ENCODE peak calls at places on chromosomes 13 and 19, in seven cellular contexts. L is adrenal gland; E is tibial artery; J is tibial nerve; P is CD8-positive, alpha-beta T cell; C is stomach; U is fibroblast of lung. D is an unnamed sample.
A peak's percentile ranks its signal among the peaks of the same experiment; 100 is the strongest.

GRCh38 chr19:17560205-17560595 is 4.8 kb downstream of the COLGALT1 start:
- DNase-seq in L (no peak), E (no peak), J (no peak), P (no peak), C (no peak), U (peak; percentile 93), D (peak; percentile 99)

GRCh38 chr19:7506385-7507328 is 9.2 kb upstream of the ZNF358 start:
- DNase-seq in L (peak; percentile 98), E (peak; percentile 87), J (peak; percentile 38), P (peak; percentile 26), C (peak; percentile 86), U (peak; percentile 88), D (peak; percentile 89)

GRCh38 chr13:38872693-38873092 is 117.9 kb downstream of the STOML3 start:
- DNase-seq in L (no peak), E (no peak), J (no peak), P (peak; percentile 24), C (no peak), U (peak; percentile 46), D (peak; percentile 74)

GRCh38 chr19:29507081-29507860 is 18.5 kb upstream of the VSTM2B start:
- DNase-seq in L (no peak), E (no peak), J (no peak), P (no peak), C (no peak), U (no peak), D (no peak)

GRCh38 chr19:1213391-1214286 is 8.1 kb downstream of the STK11 start:
- DNase-seq in L (peak; percentile 62), E (peak; percentile 72), J (no peak), P (peak; percentile 32), C (peak; percentile 73), U (peak; percentile 31), D (peak; percentile 71)

GRCh38 chr19:6677924-6678689 is 8.1 kb upstream of the TNFSF14 start:
- DNase-seq in L (peak; percentile 35), E (no peak), J (no peak), P (peak; percentile 46), C (no peak), U (no peak), D (peak; percentile 46)

GRCh38 chr19:13817018-13817614 is 21.9 kb downstream of the ZSWIM4 start:
- DNase-seq in L (no peak), E (no peak), J (no peak), P (no peak), C (peak; percentile 74), U (no peak), D (no peak)

GRCh38 chr13:27496851-27497250 is 46.5 kb upstream of the MTIF3 start:
- DNase-seq in L (no peak), E (no peak), J (no peak), P (no peak), C (no peak), U (no peak), D (no peak)

GRCh38 chr13:50979187-50979586 is 69.6 kb downstream of the RNASEH2B start:
- DNase-seq in L (no peak), E (no peak), J (no peak), P (no peak), C (no peak), U (peak; percentile 50), D (no peak)

GRCh38 chr13:107348931-107349330 is 781.0 kb upstream of the ARGLU1 start:
- DNase-seq in L (no peak), E (no peak), J (no peak), P (no peak), C (no peak), U (peak; percentile 69), D (no peak)

GRCh38 chr13:90055760-90056159 is 1291.7 kb upstream of the MIR17HG start:
- DNase-seq in L (no peak), E (no peak), J (no peak), P (no peak), C (no peak), U (no peak), D (no peak)

GRCh38 chr13:91042870-91043269 is 304.6 kb upstream of the MIR17HG start:
- DNase-seq in L (no peak), E (no peak), J (no peak), P (no peak), C (no peak), U (no peak), D (no peak)

GRCh38 chr19:31351212-31352193 is 2.3 kb upstream of the TSHZ3 start:
- DNase-seq in L (peak; percentile 46), E (no peak), J (no peak), P (no peak), C (no peak), U (peak; percentile 73), D (peak; percentile 73)
- H3K27ac ChIP-seq in L (peak overlapping the region; percentile 77), E (peak overlapping the region; percentile 87), J (peak overlapping the region; percentile 93), P (no peak overlapping the region), C (peak overlapping the region; percentile 73), U (peak overlapping the region; percentile 79), D (no peak overlapping the region)

DNA sequence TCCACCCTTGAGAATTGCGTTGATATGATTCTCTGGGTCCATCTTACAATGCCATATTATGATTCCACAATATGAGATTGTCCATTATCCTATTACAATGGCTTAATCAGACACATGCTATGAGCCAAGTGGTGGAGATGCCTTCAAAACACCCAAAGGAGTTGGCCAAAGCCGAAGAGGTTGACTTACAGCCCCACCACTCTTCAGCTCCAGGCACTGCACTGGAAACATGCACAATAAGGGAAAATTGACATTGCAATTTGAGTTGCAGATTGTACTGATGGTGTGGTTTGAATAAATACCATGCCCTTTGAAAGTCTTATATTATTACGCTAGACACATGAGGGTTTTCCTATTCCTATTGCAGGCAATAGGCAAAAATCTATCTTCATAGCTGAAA is 75.4 kb upstream of the TNFSF11 start:
- DNase-seq in L (no peak), E (no peak), J (no peak), P (no peak), C (no peak), U (no peak), D (no peak)
- TF ChIP-seq CTCF in L (no peak), E (no peak), J (no peak), P (no peak), C (no peak), U (peak; percentile 14), D (peak; percentile 6)

GRCh38 chr19:12077375-12077774 is 12.8 kb downstream of the ZNF844 start:
- DNase-seq in L (no peak), E (no peak), J (no peak), P (no peak), C (no peak), U (no peak), D (no peak)
- H3K4me3 ChIP-seq in L (no peak overlapping the region), E (no peak overlapping the region), J (no peak overlapping the region), P (no peak overlapping the region), C (no peak overlapping the region), U (no peak overlapping the region), D (no peak overlapping the region)

GRCh38 chr19:47369923-47370625 is 21.0 kb downstream of the DHX34 start:
- DNase-seq in L (peak; percentile 60), E (no peak), J (no peak), P (no peak), C (no peak), U (peak; percentile 73), D (no peak)
- H3K27ac ChIP-seq in L (peak overlapping the region; percentile 20), E (no peak overlapping the region), J (no peak overlapping the region), P (no peak overlapping the region), C (no peak overlapping the region), U (peak overlapping the region; percentile 47), D (no peak overlapping the region)

GRCh38 chr13:85798999-85799646 is at the start of gene SLITRK6:
- DNase-seq in L (no peak), E (no peak), J (no peak), P (no peak), C (no peak), U (peak; percentile 91), D (peak; percentile 66)
- TF ChIP-seq CTCF in L (no peak), E (no peak), J (no peak), P (no peak), C (no peak), U (peak; percentile 28), D (no peak)

DNA sequence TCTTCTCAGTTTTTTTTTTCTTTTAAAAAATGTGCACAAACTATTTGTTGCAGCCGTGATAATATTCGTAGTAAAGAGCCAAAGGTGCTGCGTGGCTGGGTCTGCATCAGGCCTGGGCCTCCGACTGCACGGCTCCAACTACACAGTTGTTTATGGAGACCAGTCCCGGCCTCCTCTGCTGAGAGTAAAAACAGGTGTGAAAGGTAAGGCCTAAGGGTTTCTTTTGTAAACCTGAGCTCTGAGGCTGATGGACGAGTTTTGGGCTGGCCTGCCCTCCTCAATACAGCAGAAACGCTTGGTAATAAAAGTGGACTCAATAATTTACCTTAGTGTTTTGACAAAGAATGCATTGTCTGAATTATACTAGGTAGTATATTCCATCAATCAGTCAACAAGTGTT is 3.9 kb downstream of the MBNL2 start:
- DNase-seq in L (no peak), E (no peak), J (no peak), P (no peak), C (no peak), U (no peak), D (no peak)
- H3K4me3 ChIP-seq in L (no peak overlapping the region), E (peak overlapping the region; percentile 72), J (peak overlapping the region; percentile 56), P (peak overlapping the region; percentile 76), C (peak overlapping the region; percentile 57), U (peak overlapping the region; percentile 98), D (no peak overlapping the region)

GRCh38 chr19:45090598-45090997 is 2.4 kb upstream of the PPP1R37 start:
- DNase-seq in L (no peak), E (no peak), J (no peak), P (no peak), C (no peak), U (no peak), D (no peak)
- H3K27ac ChIP-seq in L (peak overlapping the region; percentile 99), E (no peak overlapping the region), J (no peak overlapping the region), P (no peak overlapping the region), C (peak overlapping the region; percentile 80), U (peak overlapping the region; percentile 44), D (no peak overlapping the region)